ENCODE peak calls at places on chromosomes 11 and 22, in four cellular contexts. W, D, L and J are unnamed samples.

GRCh38 chr11:27904358-27905055 is 203.4 kb downstream of the KIF18A start:
- DNase-seq in W (no peak), D (no peak), L (no peak), J (no peak)

GRCh38 chr11:45852712-45853101 is 5.4 kb downstream of the CRY2 start:
- DNase-seq in W (peak), D (peak), L (no peak), J (no peak)

GRCh38 chr11:63736864-63737263 is 31.7 kb downstream of the ZFTA start:
- DNase-seq in W (no peak), D (no peak), L (no peak), J (no peak)

GRCh38 chr22:24723111-24723510 is 51.4 kb downstream of the PIWIL3 start:
- DNase-seq in W (no peak), D (no peak), L (no peak), J (no peak)

GRCh38 chr11:17012712-17013547 is 1.3 kb downstream of the PLEKHA7 start:
- DNase-seq in W (peak), D (no peak), L (peak), J (peak)

GRCh38 chr11:96178014-96178745 is 164.8 kb downstream of the MAML2 start:
- DNase-seq in W (no peak), D (no peak), L (no peak), J (no peak)

GRCh38 chr11:61072316-61073109 is 29.8 kb upstream of the CD5 start:
- DNase-seq in W (no peak), D (no peak), L (no peak), J (no peak)

GRCh38 chr22:44639891-44640617 is 62.0 kb upstream of the PRR5 start:
- DNase-seq in W (no peak), D (no peak), L (no peak), J (no peak)

GRCh38 chr22:45321827-45322226 is 12.1 kb downstream of the FAM118A start:
- DNase-seq in W (no peak), D (no peak), L (no peak), J (no peak)

GRCh38 chr11:128886401-128887119 is 4.6 kb upstream of the KCNJ5 start:
- DNase-seq in W (no peak), D (no peak), L (no peak), J (no peak)

DNA sequence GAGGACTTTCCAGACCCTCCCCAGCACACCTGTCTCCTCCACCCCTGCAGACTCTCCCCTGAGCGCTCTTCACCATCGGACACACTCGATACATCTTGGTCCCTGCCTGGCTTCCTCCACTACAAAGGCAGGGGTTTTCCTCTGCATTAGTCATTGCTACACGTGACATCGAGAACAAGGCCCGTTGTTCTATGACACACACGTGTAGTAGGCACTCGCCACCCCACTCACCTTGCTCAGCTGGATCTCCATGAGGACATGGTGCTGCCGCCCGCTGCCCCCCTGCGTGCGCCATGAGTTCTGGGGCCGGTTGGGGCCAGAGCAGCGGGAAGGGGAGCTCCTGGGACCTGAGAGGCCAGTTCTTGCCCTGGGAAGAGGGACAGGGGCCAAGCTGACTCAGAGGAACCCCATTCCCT is 16.7 kb downstream of the ATG2A start:
- DNase-seq in W (no peak), D (no peak), L (no peak), J (peak)
- TF ChIP-seq NR3C1 in W (no peak), D (no peak), L (no peak), J (no peak)

GRCh38 chr11:117189941-117190544 is 9.1 kb upstream of the TAGLN start:
- DNase-seq in W (no peak), D (no peak), L (no peak), J (no peak)

GRCh38 chr11:117187428-117187798 is 8.9 kb downstream of the SIDT2 start:
- DNase-seq in W (no peak), D (no peak), L (no peak), J (no peak)

GRCh38 chr11:117188620-117189081 is 10.1 kb downstream of the SIDT2 start:
- DNase-seq in W (no peak), D (no peak), L (no peak), J (no peak)

GRCh38 chr11:117187799-117188481 is 9.4 kb downstream of the SIDT2 start:
- DNase-seq in W (no peak), D (no peak), L (no peak), J (no peak)

DNA sequence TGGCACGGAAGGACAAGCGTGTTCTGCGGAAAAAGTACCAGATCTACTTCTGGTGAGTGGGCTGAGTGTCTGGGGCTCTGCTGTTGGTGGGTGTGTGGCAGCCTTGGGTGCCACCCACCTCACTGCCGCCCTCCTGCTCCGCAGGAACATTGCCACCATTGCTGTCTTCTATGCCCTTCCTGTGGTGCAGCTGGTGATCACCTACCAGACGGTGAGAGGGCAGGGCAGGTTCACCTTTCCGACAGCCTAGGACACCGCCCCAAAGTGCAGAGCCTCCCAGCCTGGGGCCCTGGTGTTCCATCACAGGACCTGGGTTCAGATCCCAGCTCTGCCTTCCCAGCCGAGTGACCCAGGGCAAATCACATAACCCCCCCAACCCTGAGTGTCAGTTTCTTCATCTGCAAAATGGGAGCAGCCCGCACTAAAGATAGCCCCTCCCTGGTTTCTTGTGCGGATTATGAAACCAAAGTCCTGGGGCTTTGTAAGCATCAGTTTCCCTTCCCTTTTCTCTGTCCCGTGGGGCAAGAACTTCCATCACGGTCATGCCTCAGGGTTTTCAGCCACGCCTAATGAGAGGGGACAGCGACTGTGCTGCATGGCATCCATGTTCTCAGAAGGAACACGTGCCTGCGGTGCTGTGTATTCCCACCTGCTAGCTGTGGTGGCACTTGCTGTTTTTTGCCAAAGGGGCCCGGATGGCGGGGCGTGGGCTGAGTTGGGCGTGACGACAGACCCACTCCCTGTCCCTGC is 9.8 kb upstream of the TAGLN start:
- DNase-seq in W (no peak), D (no peak), L (no peak), J (no peak)
- TF ChIP-seq NR3C1 in W (no peak), D (no peak), L (no peak), J (no peak)

DNA sequence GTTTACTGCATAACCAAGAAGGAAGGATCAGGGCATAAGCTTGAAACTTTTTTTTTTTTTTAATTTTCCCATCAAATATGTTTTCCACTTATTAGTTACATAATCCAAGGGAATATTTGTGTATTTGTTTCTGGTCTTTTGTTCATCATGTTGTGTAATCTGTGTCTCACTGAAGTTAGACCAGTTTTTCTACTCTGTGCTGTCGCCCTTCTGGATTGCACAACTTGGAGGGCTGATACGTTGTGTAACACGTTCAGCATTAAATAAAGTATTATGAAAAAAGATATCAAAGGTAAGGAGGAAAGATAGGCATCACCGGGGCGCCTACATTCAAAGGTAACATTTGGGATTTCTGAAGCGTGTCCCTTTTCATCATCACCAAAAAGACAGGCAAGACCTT is 3.3 kb upstream of the E2F8 start:
- DNase-seq in W (no peak), D (no peak), L (peak), J (no peak)
- TF ChIP-seq NR3C1 in W (no peak), D (no peak), L (no peak), J (no peak)

GRCh38 chr22:21087119-21087518 is 41.4 kb downstream of the LRRC74B start:
- DNase-seq in W (no peak), D (no peak), L (no peak), J (no peak)
- TF ChIP-seq NR3C1 in W (no peak), D (no peak), L (no peak), J (no peak)

GRCh38 chr22:40714514-40714966 is 35.3 kb downstream of the MCHR1 start:
- DNase-seq in W (peak), D (no peak), L (peak), J (peak)
- TF ChIP-seq NR3C1 in W (no peak), D (no peak), L (no peak), J (no peak)

GRCh38 chr11:126722006-126722736 is 278.4 kb downstream of the KIRREL3 start:
- DNase-seq in W (no peak), D (no peak), L (no peak), J (no peak)

GRCh38 chr11:126718319-126718718 is 282.3 kb downstream of the KIRREL3 start:
- DNase-seq in W (no peak), D (no peak), L (no peak), J (peak)

GRCh38 chr11:126722956-126723664 is 277.5 kb downstream of the KIRREL3 start:
- DNase-seq in W (no peak), D (no peak), L (no peak), J (no peak)

GRCh38 chr11:126719740-126720139 is 280.8 kb downstream of the KIRREL3 start:
- DNase-seq in W (no peak), D (no peak), L (no peak), J (no peak)

DNA sequence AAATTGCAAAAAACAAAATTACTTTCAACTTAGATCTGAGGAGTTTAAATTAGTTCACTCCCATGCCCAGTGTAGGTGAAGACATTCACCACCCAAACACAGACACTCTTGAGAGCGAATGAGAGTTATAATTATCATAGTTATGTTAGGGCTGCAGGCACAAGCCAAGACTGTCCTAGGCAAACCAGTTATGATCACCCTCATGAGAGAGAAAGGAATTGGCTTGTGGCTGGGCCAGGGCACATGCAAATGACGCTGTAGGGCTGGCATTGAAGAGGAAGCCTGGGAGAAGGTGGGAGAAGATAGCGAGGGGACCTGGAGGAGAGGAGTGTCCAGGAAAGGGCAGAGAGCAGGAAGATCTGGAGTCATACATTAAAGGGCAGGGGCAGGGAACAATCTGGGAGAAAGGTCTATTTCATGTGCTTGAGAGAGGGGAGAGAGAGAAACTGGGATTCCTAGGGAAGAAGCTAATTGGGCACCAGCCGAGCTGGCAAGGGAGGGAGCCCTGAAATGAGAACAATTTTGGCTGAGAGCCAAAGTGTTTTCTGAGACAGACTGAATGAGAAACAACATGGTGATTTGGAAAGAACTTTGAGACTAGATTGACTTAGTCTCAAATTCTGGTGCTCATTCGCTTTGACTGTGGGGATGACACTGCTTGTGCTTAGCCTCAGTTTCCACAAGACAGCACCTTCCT is 279.9 kb downstream of the KIRREL3 start:
- DNase-seq in W (no peak), D (no peak), L (no peak), J (no peak)
- TF ChIP-seq NR3C1 in W (no peak), D (no peak), L (no peak), J (no peak)

GRCh38 chr11:35951659-35952058 is 7.8 kb downstream of the LDLRAD3 start:
- DNase-seq in W (no peak), D (no peak), L (no peak), J (no peak)
- TF ChIP-seq NR3C1 in W (no peak), D (no peak), L (no peak), J (no peak)

GRCh38 chr22:50612715-50613221 is 12.2 kb downstream of the MAPK8IP2 start:
- DNase-seq in W (peak), D (peak), L (no peak), J (no peak)
- TF ChIP-seq NR3C1 in W (no peak), D (no peak), L (no peak), J (no peak)

GRCh38 chr11:18748766-18749375 is 22.9 kb upstream of the IGSF22 start:
- DNase-seq in W (no peak), D (no peak), L (no peak), J (no peak)

GRCh38 chr11:18752502-18752901 is 26.5 kb upstream of the IGSF22 start:
- DNase-seq in W (no peak), D (no peak), L (no peak), J (no peak)

GRCh38 chr11:18750944-18751343 is 25.0 kb upstream of the IGSF22 start:
- DNase-seq in W (no peak), D (no peak), L (no peak), J (no peak)

GRCh38 chr11:18754308-18754707 is 28.3 kb upstream of the IGSF22 start:
- DNase-seq in W (no peak), D (no peak), L (no peak), J (peak)

DNA sequence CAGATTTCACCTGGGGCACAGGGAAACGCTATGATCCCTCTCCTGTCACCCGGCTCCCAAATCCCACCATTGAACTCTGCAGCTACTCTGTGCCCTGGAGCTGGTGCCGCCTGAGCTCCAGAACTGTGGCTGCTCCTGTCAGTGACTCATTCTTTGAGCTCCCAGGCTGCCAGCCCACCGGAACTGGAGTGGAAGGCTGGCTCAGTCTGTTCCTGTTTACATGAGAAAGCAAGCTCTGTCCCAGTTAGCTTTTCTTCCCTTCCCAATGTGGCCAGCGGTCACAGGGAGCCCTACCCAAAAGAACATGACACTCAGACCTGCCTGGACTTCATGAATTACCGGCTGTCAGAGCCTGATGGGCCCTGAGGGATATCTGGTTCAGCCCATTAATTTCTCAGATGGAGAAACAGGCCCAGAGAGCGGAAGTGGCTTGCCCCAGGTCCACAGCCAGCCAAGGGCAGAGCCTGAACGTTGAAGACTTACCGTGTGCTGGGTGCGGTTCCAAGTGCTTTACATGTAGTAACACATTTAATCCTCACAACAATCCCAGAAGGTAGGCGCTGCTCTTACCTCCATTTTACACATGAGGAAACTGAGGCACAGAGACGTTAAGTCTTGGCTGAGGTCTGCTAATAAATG is 23.8 kb upstream of the IGSF22 start:
- DNase-seq in W (peak), D (no peak), L (peak), J (peak)
- TF ChIP-seq NR3C1 in W (no peak), D (no peak), L (no peak), J (no peak)

DNA sequence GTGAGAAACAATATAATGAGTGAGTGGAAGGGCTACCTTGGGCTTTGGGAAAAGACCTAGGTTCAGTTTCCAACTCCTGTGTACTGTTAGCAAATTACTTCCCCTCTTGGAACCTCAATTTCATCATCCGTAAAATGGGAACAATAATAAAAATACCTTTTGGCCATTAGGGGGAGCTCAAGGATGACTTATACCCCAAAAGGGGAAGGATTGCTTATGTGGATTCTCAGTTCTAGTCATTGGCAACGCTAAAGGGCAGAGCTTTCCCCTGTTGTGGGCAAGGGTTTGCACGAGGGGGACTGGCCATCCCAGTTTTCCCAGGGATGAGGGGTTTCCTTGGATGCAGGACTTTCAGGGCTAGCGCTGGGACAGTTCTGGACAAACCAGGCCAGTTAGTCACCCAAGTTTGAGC is 3.1 kb upstream of the COMMD9 start:
- DNase-seq in W (no peak), D (peak), L (no peak), J (peak)
- TF ChIP-seq NR3C1 in W (no peak), D (no peak), L (no peak), J (no peak)